ENCODE peak calls at places on chromosomes 16 and 17, in five cellular contexts. I is PC-9, A is HCT116, U is K562, X is HepG2. Y is an unnamed sample.

GRCh38 chr17:66830451-66830850 is 4.5 kb upstream of the CACNG5 start:
- DNase-seq in I (no peak), A (no peak), U (no peak), X (no peak), Y (peak; percentile 45)

GRCh38 chr17:29855686-29856085 is 74.3 kb downstream of the SSH2 start:
- DNase-seq in I (no peak), A (no peak), U (no peak), X (no peak), Y (no peak)

GRCh38 chr16:50879873-50880695 is 138.2 kb downstream of the CYLD start:
- DNase-seq in I (no peak), A (no peak), U (no peak), X (no peak), Y (peak; percentile 95)

GRCh38 chr16:3456374-3456773 is 12.9 kb downstream of the NAA60 start:
- DNase-seq in I (no peak), A (no peak), U (no peak), X (no peak), Y (no peak)

GRCh38 chr16:22210285-22210684 is 4.2 kb downstream of the EEF2K start:
- DNase-seq in I (no peak), A (no peak), U (no peak), X (no peak), Y (no peak)

GRCh38 chr17:20302191-20302917 is 165.0 kb downstream of the LGALS9B start:
- DNase-seq in I (no peak), A (no peak), U (no peak), X (no peak), Y (no peak)

GRCh38 chr17:43953746-43954145 is at the start of gene PYY:
- DNase-seq in I (no peak), A (no peak), U (no peak), X (no peak), Y (peak; percentile 38)

GRCh38 chr16:27436921-27437650 is 35.1 kb downstream of the IL21R start:
- DNase-seq in I (no peak), A (no peak), U (no peak), X (no peak), Y (no peak)

GRCh38 chr17:15123593-15124590 is 141.2 kb downstream of the PMP22 start:
- DNase-seq in I (no peak), A (no peak), U (no peak), X (no peak), Y (no peak)

GRCh38 chr16:12176051-12176450 is 199.5 kb downstream of the SNX29 start:
- DNase-seq in I (no peak), A (no peak), U (no peak), X (no peak), Y (no peak)

GRCh38 chr16:78994135-78994534 is 606.4 kb downstream of the MAF start:
- DNase-seq in I (no peak), A (no peak), U (no peak), X (no peak), Y (no peak)

GRCh38 chr17:69501591-69502468 is 87.3 kb downstream of the MAP2K6 start:
- DNase-seq in I (no peak), A (no peak), U (no peak), X (peak; percentile 78), Y (peak; percentile 27)

GRCh38 chr16:4847774-4848587 is 700 bp downstream of the UBN1 start:
- DNase-seq in I (peak; percentile 48), A (no peak), U (peak; percentile 42), X (peak; percentile 29), Y (peak; percentile 75)

GRCh38 chr16:83393196-83393981 is 414.4 kb upstream of the HSBP1 start:
- DNase-seq in I (no peak), A (no peak), U (peak; percentile 19), X (no peak), Y (peak; percentile 15)

GRCh38 chr17:41629826-41630670 is 5.7 kb upstream of the KRT17 start:
- DNase-seq in I (no peak), A (no peak), U (no peak), X (no peak), Y (no peak)

GRCh38 chr16:73011926-73012325 is 36.0 kb downstream of the ZFHX3 start:
- DNase-seq in I (no peak), A (no peak), U (no peak), X (no peak), Y (no peak)

GRCh38 chr17:81241648-81242420 is 2.7 kb downstream of the NDUFAF8 start:
- DNase-seq in I (peak; percentile 66), A (no peak), U (peak; percentile 84), X (peak; percentile 57), Y (peak; percentile 81)

GRCh38 chr16:64695684-64696083 is 426.2 kb downstream of the CDH11 start:
- DNase-seq in I (no peak), A (no peak), U (no peak), X (no peak), Y (no peak)

GRCh38 chr17:15236281-15237105 is 28.6 kb downstream of the PMP22 start:
- DNase-seq in I (no peak), A (no peak), U (peak; percentile 58), X (no peak), Y (no peak)

GRCh38 chr16:8878523-8878911 is 3.6 kb upstream of the LITAFD start:
- DNase-seq in I (peak; percentile 70), A (no peak), U (no peak), X (no peak), Y (no peak)

GRCh38 chr16:27379919-27380318 is 22.1 kb upstream of the IL21R start:
- DNase-seq in I (no peak), A (no peak), U (no peak), X (no peak), Y (no peak)

GRCh38 chr17:59292174-59292523 is 39.3 kb upstream of the YPEL2 start:
- DNase-seq in I (no peak), A (no peak), U (no peak), X (no peak), Y (no peak)

DNA sequence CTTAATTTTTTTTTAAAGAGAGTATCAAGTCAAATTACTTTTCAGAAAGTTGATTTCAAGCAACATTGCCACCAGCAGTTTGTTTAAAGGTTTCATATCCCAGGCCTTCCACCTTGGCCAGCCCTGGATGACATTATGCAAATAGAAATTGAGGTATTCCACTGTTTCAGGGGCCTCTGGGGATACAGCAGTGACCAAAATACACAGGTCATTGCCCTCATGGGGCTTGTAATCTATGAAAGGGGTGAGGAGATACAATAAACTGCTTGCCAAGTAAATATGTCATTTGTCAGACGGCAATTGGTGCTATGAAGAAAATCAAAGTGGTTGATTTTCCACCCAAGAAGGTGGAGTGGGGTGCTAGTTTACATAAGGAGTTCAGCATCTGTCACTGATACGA is 37.8 kb upstream of the TMC5 start:
- DNase-seq in I (no peak), A (no peak), U (no peak), X (no peak), Y (no peak)
- TF ChIP-seq EZH2 in I (no peak), A (no peak), U (no peak), X (no peak), Y (no peak)

DNA sequence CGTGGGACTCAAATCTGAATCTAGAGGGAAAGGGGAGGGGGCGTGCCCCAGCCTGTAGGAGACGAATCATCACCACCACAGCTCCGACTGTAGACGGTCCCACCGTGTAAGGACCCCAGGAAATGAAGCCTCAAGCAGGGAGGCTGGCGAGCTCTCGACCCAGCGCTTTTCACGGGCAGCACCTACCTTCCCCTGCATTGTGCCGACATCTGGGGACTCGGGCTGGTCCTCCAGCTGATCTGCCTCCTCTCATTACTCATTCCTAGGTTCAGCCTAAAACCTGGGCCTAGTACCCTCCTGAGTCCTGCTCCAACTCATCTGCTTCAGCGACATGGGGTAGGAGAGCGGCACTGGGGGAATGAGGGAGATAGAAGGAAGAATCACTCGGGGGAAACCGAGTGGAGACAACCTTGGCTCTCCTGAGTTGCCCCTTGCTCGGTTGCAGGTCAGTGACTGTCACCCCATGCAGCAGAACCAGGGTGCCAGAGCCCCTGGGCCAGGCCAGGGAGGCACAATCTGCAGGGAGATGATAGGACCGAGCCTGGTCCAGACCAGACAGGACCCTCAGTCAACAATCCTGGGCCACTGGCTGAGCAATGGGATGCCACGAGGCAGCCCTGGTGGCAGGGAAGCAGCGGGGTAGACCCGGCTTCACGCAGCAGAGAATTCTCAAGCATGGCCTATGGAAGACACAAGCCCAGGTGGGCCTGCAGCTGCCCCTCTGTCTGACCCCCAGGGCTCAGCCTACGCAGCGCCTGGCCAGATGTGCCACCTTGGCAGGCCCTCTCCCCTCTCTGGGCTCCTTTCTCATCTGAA is 833 bp upstream of the BCAR1 start:
- DNase-seq in I (no peak), A (no peak), U (no peak), X (no peak), Y (no peak)
- H2AFZ ChIP-seq in I (no peak overlapping the region), A (no peak overlapping the region), U (peak overlapping the region; percentile 90), X (no peak overlapping the region), Y (no peak overlapping the region)

GRCh38 chr17:13405080-13405479 is 196.6 kb downstream of the HS3ST3A1 start:
- DNase-seq in I (no peak), A (no peak), U (no peak), X (no peak), Y (no peak)

GRCh38 chr17:13403982-13404931 is 197.5 kb downstream of the HS3ST3A1 start:
- DNase-seq in I (no peak), A (no peak), U (no peak), X (peak; percentile 84), Y (peak; percentile 11)

GRCh38 chr17:13407381-13407780 is 194.3 kb downstream of the HS3ST3A1 start:
- DNase-seq in I (no peak), A (no peak), U (no peak), X (no peak), Y (no peak)

GRCh38 chr17:13409455-13409854 is 192.3 kb downstream of the HS3ST3A1 start:
- DNase-seq in I (no peak), A (no peak), U (no peak), X (no peak), Y (no peak)

GRCh38 chr17:13405807-13406206 is 195.9 kb downstream of the HS3ST3A1 start:
- DNase-seq in I (no peak), A (no peak), U (no peak), X (peak; percentile 33), Y (no peak)
- TF ChIP-seq EZH2 in I (no peak), A (no peak), U (no peak), X (no peak), Y (no peak)

GRCh38 chr17:39153541-39154111 is 2.2 kb upstream of the PLXDC1 start:
- DNase-seq in I (peak; percentile 85), A (peak; percentile 69), U (peak; percentile 74), X (peak; percentile 90), Y (peak; percentile 88)

GRCh38 chr17:39150104-39150634 is 1.3 kb downstream of the PLXDC1 start:
- DNase-seq in I (no peak), A (no peak), U (no peak), X (no peak), Y (no peak)

GRCh38 chr17:39151680-39152058 is 232 bp upstream of the PLXDC1 start:
- DNase-seq in I (no peak), A (no peak), U (no peak), X (no peak), Y (no peak)

GRCh38 chr17:39150795-39151679 is at the start of gene PLXDC1:
- DNase-seq in I (no peak), A (no peak), U (no peak), X (no peak), Y (peak; percentile 69)

DNA sequence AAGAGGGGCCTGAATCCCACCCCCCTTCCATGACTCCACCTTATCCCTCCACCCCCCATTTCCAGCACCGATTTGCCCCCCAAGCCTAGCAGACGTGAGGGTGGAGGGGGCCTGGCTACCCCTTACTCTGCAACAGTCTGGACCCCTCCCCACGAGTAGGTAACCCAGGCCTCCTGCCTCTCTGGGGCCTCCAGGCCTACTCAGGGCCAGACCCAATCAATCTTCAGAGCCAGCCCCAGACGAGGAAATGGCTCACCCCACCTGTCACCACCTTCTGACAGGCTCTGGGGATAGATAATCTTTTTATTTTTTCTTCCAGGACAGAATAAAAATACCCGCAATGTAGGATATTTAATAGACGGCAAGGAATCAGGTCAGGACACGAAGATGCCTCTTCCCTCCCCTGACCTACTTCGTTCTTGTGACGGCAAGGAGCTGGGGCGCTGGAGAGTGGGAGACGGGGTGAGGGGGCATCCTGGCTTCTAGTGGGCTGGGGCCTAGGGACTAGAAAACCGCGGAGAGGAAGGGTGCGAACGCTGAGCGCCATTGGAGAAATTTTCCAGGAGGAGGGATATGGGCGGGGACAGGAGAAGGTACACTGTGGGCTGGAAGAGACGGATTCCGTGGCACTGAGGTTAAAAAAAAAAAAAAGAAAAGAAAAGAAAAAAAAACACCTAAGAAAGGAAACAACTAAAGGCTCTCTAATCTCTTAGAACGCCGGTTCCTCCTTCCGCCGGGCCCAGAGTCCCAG is 872 bp upstream of the PLXDC1 start:
- DNase-seq in I (no peak), A (peak; percentile 28), U (no peak), X (no peak), Y (peak; percentile 62)
- H2AFZ ChIP-seq in I (peak overlapping the region; percentile 62), A (peak overlapping the region; percentile 89), U (peak overlapping the region; percentile 66), X (no peak overlapping the region), Y (no peak overlapping the region)

Y was measured in neural progenitor cell.